ENCODE peak calls at places on chromosomes 16 and 17, in six cellular contexts. One of them, this sample, is unnamed.
A peak's percentile ranks its signal among the peaks of the same experiment; 100 is the strongest.

GRCh38 chr17:71071837-71072236 is 902.5 kb downstream of the KCNJ2 start:
- DNase-seq in NCI-H2081: no peak
- DNase-seq in smooth muscle cell of the brain vasculature: peak; percentile 77
- DNase-seq in CD4-positive, alpha-beta T cell: no peak
- DNase-seq in NCI-H748 treated with DMSO at 0.1 percent for 48 hours: no peak
- DNase-seq in iPS-NIHi11: no peak
- DNase-seq in this sample: no peak

GRCh38 chr16:65875362-65876199 is 490.9 kb upstream of the CDH5 start:
- DNase-seq in NCI-H2081: no peak
- DNase-seq in smooth muscle cell of the brain vasculature: no peak
- DNase-seq in CD4-positive, alpha-beta T cell: no peak
- DNase-seq in NCI-H748 treated with DMSO at 0.1 percent for 48 hours: no peak
- DNase-seq in iPS-NIHi11: no peak
- DNase-seq in this sample: no peak

GRCh38 chr16:83338138-83338537 is 469.6 kb upstream of the HSBP1 start:
- DNase-seq in NCI-H2081: no peak
- DNase-seq in smooth muscle cell of the brain vasculature: no peak
- DNase-seq in CD4-positive, alpha-beta T cell: no peak
- DNase-seq in NCI-H748 treated with DMSO at 0.1 percent for 48 hours: no peak
- DNase-seq in iPS-NIHi11: no peak
- DNase-seq in this sample: no peak

GRCh38 chr17:16938031-16938430 is 33.9 kb downstream of the TNFRSF13B start:
- DNase-seq in NCI-H2081: no peak
- DNase-seq in smooth muscle cell of the brain vasculature: no peak
- DNase-seq in CD4-positive, alpha-beta T cell: no peak
- DNase-seq in NCI-H748 treated with DMSO at 0.1 percent for 48 hours: no peak
- DNase-seq in iPS-NIHi11: no peak
- DNase-seq in this sample: no peak

GRCh38 chr16:87927195-87927562 is 9.2 kb downstream of the CA5A start:
- DNase-seq in NCI-H2081: no peak
- DNase-seq in smooth muscle cell of the brain vasculature: no peak
- DNase-seq in CD4-positive, alpha-beta T cell: no peak
- DNase-seq in NCI-H748 treated with DMSO at 0.1 percent for 48 hours: no peak
- DNase-seq in iPS-NIHi11: peak; percentile 30
- DNase-seq in this sample: no peak

GRCh38 chr17:77247609-77248008 is 106.8 kb downstream of the SEC14L1 start:
- DNase-seq in NCI-H2081: no peak
- DNase-seq in smooth muscle cell of the brain vasculature: no peak
- DNase-seq in CD4-positive, alpha-beta T cell: no peak
- DNase-seq in NCI-H748 treated with DMSO at 0.1 percent for 48 hours: no peak
- DNase-seq in iPS-NIHi11: no peak
- DNase-seq in this sample: no peak

GRCh38 chr17:8337802-8338744 is 1.6 kb upstream of the ODF4 start:
- DNase-seq in NCI-H2081: no peak
- DNase-seq in smooth muscle cell of the brain vasculature: no peak
- DNase-seq in CD4-positive, alpha-beta T cell: no peak
- DNase-seq in NCI-H748 treated with DMSO at 0.1 percent for 48 hours: no peak
- DNase-seq in iPS-NIHi11: peak; percentile 22
- DNase-seq in this sample: no peak

GRCh38 chr17:6936370-6937028 is 59.4 kb upstream of the ALOX12 start:
- DNase-seq in NCI-H2081: no peak
- DNase-seq in smooth muscle cell of the brain vasculature: no peak
- DNase-seq in CD4-positive, alpha-beta T cell: no peak
- DNase-seq in NCI-H748 treated with DMSO at 0.1 percent for 48 hours: peak; percentile 38
- DNase-seq in iPS-NIHi11: no peak
- DNase-seq in this sample: no peak

GRCh38 chr16:77657016-77657415 is 65.3 kb upstream of the NUDT7 start:
- DNase-seq in NCI-H2081: no peak
- DNase-seq in smooth muscle cell of the brain vasculature: no peak
- DNase-seq in CD4-positive, alpha-beta T cell: no peak
- DNase-seq in NCI-H748 treated with DMSO at 0.1 percent for 48 hours: no peak
- DNase-seq in iPS-NIHi11: peak; percentile 50
- DNase-seq in this sample: no peak

GRCh38 chr17:62882878-62883277 is 74.8 kb upstream of the MARCHF10 start:
- DNase-seq in NCI-H2081: no peak
- DNase-seq in smooth muscle cell of the brain vasculature: no peak
- DNase-seq in CD4-positive, alpha-beta T cell: no peak
- DNase-seq in NCI-H748 treated with DMSO at 0.1 percent for 48 hours: no peak
- DNase-seq in iPS-NIHi11: no peak
- DNase-seq in this sample: no peak

GRCh38 chr16:35692824-35693223 is 2233.4 kb downstream of the TP53TG3F start:
- DNase-seq in NCI-H2081: no peak
- DNase-seq in smooth muscle cell of the brain vasculature: no peak
- DNase-seq in CD4-positive, alpha-beta T cell: no peak
- DNase-seq in NCI-H748 treated with DMSO at 0.1 percent for 48 hours: no peak
- DNase-seq in iPS-NIHi11: no peak
- DNase-seq in this sample: no peak

GRCh38 chr17:49931416-49931815 is 37.6 kb upstream of the DLX4 start:
- DNase-seq in NCI-H2081: no peak
- DNase-seq in smooth muscle cell of the brain vasculature: no peak
- DNase-seq in CD4-positive, alpha-beta T cell: no peak
- DNase-seq in NCI-H748 treated with DMSO at 0.1 percent for 48 hours: no peak
- DNase-seq in iPS-NIHi11: no peak
- DNase-seq in this sample: no peak

GRCh38 chr16:81585785-81586184 is 141.2 kb downstream of the CMIP start:
- DNase-seq in NCI-H2081: no peak
- DNase-seq in smooth muscle cell of the brain vasculature: no peak
- DNase-seq in CD4-positive, alpha-beta T cell: no peak
- DNase-seq in NCI-H748 treated with DMSO at 0.1 percent for 48 hours: no peak
- DNase-seq in iPS-NIHi11: peak; percentile 63
- DNase-seq in this sample: no peak

GRCh38 chr17:51598824-51599223 is 338.5 kb downstream of the UTP18 start:
- DNase-seq in NCI-H2081: no peak
- DNase-seq in smooth muscle cell of the brain vasculature: no peak
- DNase-seq in CD4-positive, alpha-beta T cell: no peak
- DNase-seq in NCI-H748 treated with DMSO at 0.1 percent for 48 hours: no peak
- DNase-seq in iPS-NIHi11: peak; percentile 41
- DNase-seq in this sample: no peak

GRCh38 chr16:27819881-27820610 is 243.5 kb downstream of the GSG1L start:
- DNase-seq in NCI-H2081: no peak
- DNase-seq in smooth muscle cell of the brain vasculature: no peak
- DNase-seq in CD4-positive, alpha-beta T cell: no peak
- DNase-seq in NCI-H748 treated with DMSO at 0.1 percent for 48 hours: no peak
- DNase-seq in iPS-NIHi11: no peak
- DNase-seq in this sample: no peak

GRCh38 chr16:69476920-69477418 is 52.5 kb downstream of the CYB5B start:
- DNase-seq in NCI-H2081: no peak
- DNase-seq in smooth muscle cell of the brain vasculature: peak; percentile 43
- DNase-seq in CD4-positive, alpha-beta T cell: no peak
- DNase-seq in NCI-H748 treated with DMSO at 0.1 percent for 48 hours: no peak
- DNase-seq in iPS-NIHi11: no peak
- DNase-seq in this sample: no peak

GRCh38 chr17:74430706-74431567 is 951 bp upstream of the GPRC5C start:
- DNase-seq in NCI-H2081: peak; percentile 63
- DNase-seq in smooth muscle cell of the brain vasculature: no peak
- DNase-seq in CD4-positive, alpha-beta T cell: no peak
- DNase-seq in NCI-H748 treated with DMSO at 0.1 percent for 48 hours: peak; percentile 69
- DNase-seq in iPS-NIHi11: peak; percentile 69
- DNase-seq in this sample: no peak

GRCh38 chr16:77060614-77061013 is 130.4 kb upstream of the MON1B start:
- DNase-seq in NCI-H2081: no peak
- DNase-seq in smooth muscle cell of the brain vasculature: no peak
- DNase-seq in CD4-positive, alpha-beta T cell: no peak
- DNase-seq in NCI-H748 treated with DMSO at 0.1 percent for 48 hours: no peak
- DNase-seq in iPS-NIHi11: no peak
- DNase-seq in this sample: no peak

GRCh38 chr16:88725609-88726407 is 19.5 kb downstream of the CTU2 start:
- DNase-seq in NCI-H2081: no peak
- DNase-seq in smooth muscle cell of the brain vasculature: no peak
- DNase-seq in CD4-positive, alpha-beta T cell: no peak
- DNase-seq in NCI-H748 treated with DMSO at 0.1 percent for 48 hours: no peak
- DNase-seq in iPS-NIHi11: no peak
- DNase-seq in this sample: no peak

GRCh38 chr17:54867634-54868033 is 33.0 kb upstream of the TOM1L1 start:
- DNase-seq in NCI-H2081: no peak
- DNase-seq in smooth muscle cell of the brain vasculature: no peak
- DNase-seq in CD4-positive, alpha-beta T cell: no peak
- DNase-seq in NCI-H748 treated with DMSO at 0.1 percent for 48 hours: no peak
- DNase-seq in iPS-NIHi11: no peak
- DNase-seq in this sample: no peak

GRCh38 chr16:83947642-83948234 is 5.3 kb upstream of the OSGIN1 start:
- DNase-seq in NCI-H2081: no peak
- DNase-seq in smooth muscle cell of the brain vasculature: no peak
- DNase-seq in CD4-positive, alpha-beta T cell: no peak
- DNase-seq in NCI-H748 treated with DMSO at 0.1 percent for 48 hours: no peak
- DNase-seq in iPS-NIHi11: no peak
- DNase-seq in this sample: no peak

GRCh38 chr17:75763613-75764416 is 1.2 kb downstream of the GALK1 start:
- DNase-seq in NCI-H2081: no peak
- DNase-seq in smooth muscle cell of the brain vasculature: no peak
- DNase-seq in CD4-positive, alpha-beta T cell: no peak
- DNase-seq in NCI-H748 treated with DMSO at 0.1 percent for 48 hours: no peak
- DNase-seq in iPS-NIHi11: no peak
- DNase-seq in this sample: no peak

GRCh38 chr16:29684671-29685070 is 5.7 kb downstream of the QPRT start:
- DNase-seq in NCI-H2081: no peak
- DNase-seq in smooth muscle cell of the brain vasculature: no peak
- DNase-seq in CD4-positive, alpha-beta T cell: no peak
- DNase-seq in NCI-H748 treated with DMSO at 0.1 percent for 48 hours: no peak
- DNase-seq in iPS-NIHi11: no peak
- DNase-seq in this sample: no peak

GRCh38 chr16:81008151-81008789 is 1.3 kb downstream of the CENPN start:
- DNase-seq in NCI-H2081: no peak
- DNase-seq in smooth muscle cell of the brain vasculature: no peak
- DNase-seq in CD4-positive, alpha-beta T cell: no peak
- DNase-seq in NCI-H748 treated with DMSO at 0.1 percent for 48 hours: no peak
- DNase-seq in iPS-NIHi11: no peak
- DNase-seq in this sample: no peak

GRCh38 chr16:72768611-72769010 is 279.3 kb downstream of the ZFHX3 start:
- DNase-seq in NCI-H2081: no peak
- DNase-seq in smooth muscle cell of the brain vasculature: no peak
- DNase-seq in CD4-positive, alpha-beta T cell: no peak
- DNase-seq in NCI-H748 treated with DMSO at 0.1 percent for 48 hours: no peak
- DNase-seq in iPS-NIHi11: no peak
- DNase-seq in this sample: no peak

GRCh38 chr17:74806334-74806733 is 30.2 kb upstream of the NAT9 start:
- DNase-seq in NCI-H2081: no peak
- DNase-seq in smooth muscle cell of the brain vasculature: no peak
- DNase-seq in CD4-positive, alpha-beta T cell: no peak
- DNase-seq in NCI-H748 treated with DMSO at 0.1 percent for 48 hours: no peak
- DNase-seq in iPS-NIHi11: no peak
- DNase-seq in this sample: no peak

GRCh38 chr16:57153841-57154240 is 32.0 kb downstream of the PSME3IP1 start:
- DNase-seq in NCI-H2081: no peak
- DNase-seq in smooth muscle cell of the brain vasculature: no peak
- DNase-seq in CD4-positive, alpha-beta T cell: no peak
- DNase-seq in NCI-H748 treated with DMSO at 0.1 percent for 48 hours: no peak
- DNase-seq in iPS-NIHi11: no peak
- DNase-seq in this sample: no peak

GRCh38 chr16:2005646-2006045 is 4.0 kb downstream of the ZNF598 start:
- DNase-seq in NCI-H2081: no peak
- DNase-seq in smooth muscle cell of the brain vasculature: no peak
- DNase-seq in CD4-positive, alpha-beta T cell: no peak
- DNase-seq in NCI-H748 treated with DMSO at 0.1 percent for 48 hours: no peak
- DNase-seq in iPS-NIHi11: no peak
- DNase-seq in this sample: no peak

GRCh38 chr17:60393840-60394529 is 2.1 kb upstream of the USP32 start:
- DNase-seq in NCI-H2081: no peak
- DNase-seq in smooth muscle cell of the brain vasculature: no peak
- DNase-seq in CD4-positive, alpha-beta T cell: no peak
- DNase-seq in NCI-H748 treated with DMSO at 0.1 percent for 48 hours: no peak
- DNase-seq in iPS-NIHi11: no peak
- DNase-seq in this sample: no peak

GRCh38 chr16:87395181-87395842 is 3.2 kb downstream of the MAP1LC3B start:
- DNase-seq in NCI-H2081: no peak
- DNase-seq in smooth muscle cell of the brain vasculature: no peak
- DNase-seq in CD4-positive, alpha-beta T cell: no peak
- DNase-seq in NCI-H748 treated with DMSO at 0.1 percent for 48 hours: no peak
- DNase-seq in iPS-NIHi11: no peak
- DNase-seq in this sample: no peak

GRCh38 chr17:66803474-66803951 is 31.4 kb upstream of the CACNG5 start:
- DNase-seq in NCI-H2081: no peak
- DNase-seq in smooth muscle cell of the brain vasculature: no peak
- DNase-seq in CD4-positive, alpha-beta T cell: no peak
- DNase-seq in NCI-H748 treated with DMSO at 0.1 percent for 48 hours: no peak
- DNase-seq in iPS-NIHi11: peak; percentile 65
- DNase-seq in this sample: no peak

GRCh38 chr16:57643166-57643813 is 14.9 kb downstream of the ADGRG1 start:
- DNase-seq in NCI-H2081: no peak
- DNase-seq in smooth muscle cell of the brain vasculature: no peak
- DNase-seq in CD4-positive, alpha-beta T cell: no peak
- DNase-seq in NCI-H748 treated with DMSO at 0.1 percent for 48 hours: no peak
- DNase-seq in iPS-NIHi11: no peak
- DNase-seq in this sample: no peak

GRCh38 chr16:80203821-80204220 is 337.0 kb upstream of the DYNLRB2 start:
- DNase-seq in NCI-H2081: no peak
- DNase-seq in smooth muscle cell of the brain vasculature: no peak
- DNase-seq in CD4-positive, alpha-beta T cell: no peak
- DNase-seq in NCI-H748 treated with DMSO at 0.1 percent for 48 hours: no peak
- DNase-seq in iPS-NIHi11: no peak
- DNase-seq in this sample: no peak

GRCh38 chr17:40487371-40488020 is 13.9 kb downstream of the TNS4 start:
- DNase-seq in NCI-H2081: no peak
- DNase-seq in smooth muscle cell of the brain vasculature: no peak
- DNase-seq in CD4-positive, alpha-beta T cell: no peak
- DNase-seq in NCI-H748 treated with DMSO at 0.1 percent for 48 hours: no peak
- DNase-seq in iPS-NIHi11: no peak
- DNase-seq in this sample: no peak

GRCh38 chr17:65143899-65144590 is 6.9 kb downstream of the RGS9 start:
- DNase-seq in NCI-H2081: no peak
- DNase-seq in smooth muscle cell of the brain vasculature: peak; percentile 40
- DNase-seq in CD4-positive, alpha-beta T cell: no peak
- DNase-seq in NCI-H748 treated with DMSO at 0.1 percent for 48 hours: no peak
- DNase-seq in iPS-NIHi11: no peak
- DNase-seq in this sample: no peak

GRCh38 chr16:1003551-1004347 is 22.2 kb downstream of the SOX8 start:
- DNase-seq in NCI-H2081: no peak
- DNase-seq in smooth muscle cell of the brain vasculature: no peak
- DNase-seq in CD4-positive, alpha-beta T cell: peak; percentile 44
- DNase-seq in NCI-H748 treated with DMSO at 0.1 percent for 48 hours: no peak
- DNase-seq in iPS-NIHi11: no peak
- DNase-seq in this sample: peak; percentile 47

GRCh38 chr16:866252-866651 is 65.7 kb upstream of the GNG13 start:
- DNase-seq in NCI-H2081: no peak
- DNase-seq in smooth muscle cell of the brain vasculature: no peak
- DNase-seq in CD4-positive, alpha-beta T cell: no peak
- DNase-seq in NCI-H748 treated with DMSO at 0.1 percent for 48 hours: no peak
- DNase-seq in iPS-NIHi11: no peak
- DNase-seq in this sample: no peak